ENCODE peak calls at places on chromosomes 6 and 20, in six cellular contexts. G is PC-9, P is A549, O is fibroblast of lung, Y is transverse colon, C is prostate gland. H is an unnamed sample.

GRCh38 chr20:10637563-10637962 is 36.2 kb downstream of the JAG1 start:
- DNase-seq in G (no peak), P (no peak), O (no peak), Y (no peak), C (no peak), H (no peak)

GRCh38 chr6:147514831-147515230 is 6.3 kb downstream of the SAMD5 start:
- DNase-seq in G (no peak), P (no peak), O (no peak), Y (no peak), C (no peak), H (peak; percentile 13)

GRCh38 chr20:61487346-61488022 is 235.4 kb downstream of the CDH4 start:
- DNase-seq in G (no peak), P (no peak), O (peak; percentile 39), Y (no peak), C (no peak), H (no peak)

GRCh38 chr6:154961141-154961540 is 34.0 kb upstream of the TIAM2 start:
- DNase-seq in G (no peak), P (no peak), O (no peak), Y (peak; percentile 63), C (no peak), H (no peak)

GRCh38 chr6:19578489-19578888 is 258.7 kb upstream of the ID4 start:
- DNase-seq in G (no peak), P (no peak), O (peak; percentile 13), Y (no peak), C (no peak), H (no peak)

GRCh38 chr20:23144856-23145255 is 58.7 kb upstream of the CD93 start:
- DNase-seq in G (no peak), P (no peak), O (no peak), Y (peak; percentile 1), C (no peak), H (no peak)

GRCh38 chr6:87308970-87309369 is 13.4 kb upstream of the SMIM8 start:
- DNase-seq in G (no peak), P (no peak), O (no peak), Y (no peak), C (no peak), H (peak; percentile 25)

GRCh38 chr20:40506567-40506966 is 182.5 kb downstream of the MAFB start:
- DNase-seq in G (peak; percentile 37), P (peak; percentile 60), O (peak; percentile 97), Y (peak; percentile 69), C (peak; percentile 40), H (peak; percentile 100)

GRCh38 chr20:19688031-19688806 is 69.8 kb upstream of the RIN2 start:
- DNase-seq in G (peak; percentile 78), P (peak; percentile 89), O (peak; percentile 89), Y (peak; percentile 78), C (peak; percentile 62), H (peak; percentile 64)

GRCh38 chr20:44720617-44720993 is 5.4 kb downstream of the CCN5 start:
- DNase-seq in G (peak; percentile 71), P (peak; percentile 97), O (peak; percentile 71), Y (no peak), C (peak; percentile 24), H (peak; percentile 87)

GRCh38 chr20:45289942-45290676 is 16.5 kb upstream of the RBPJL start:
- DNase-seq in G (no peak), P (no peak), O (no peak), Y (no peak), C (no peak), H (peak; percentile 32)

GRCh38 chr6:128519931-128520435 is 416 bp downstream of the PTPRK start:
- DNase-seq in G (no peak), P (peak; percentile 25), O (no peak), Y (peak; percentile 38), C (peak; percentile 46), H (peak; percentile 33)

GRCh38 chr6:16766043-16766521 is 4.8 kb upstream of the ATXN1 start:
- DNase-seq in G (peak; percentile 65), P (peak; percentile 84), O (peak; percentile 97), Y (no peak), C (no peak), H (peak; percentile 77)

GRCh38 chr6:4210619-4211419 is 75.4 kb upstream of the ECI2 start:
- DNase-seq in G (peak; percentile 48), P (peak; percentile 50), O (peak; percentile 47), Y (peak; percentile 56), C (peak; percentile 23), H (peak; percentile 37)

GRCh38 chr20:59783020-59784010 is 150.1 kb downstream of the SYCP2 start:
- DNase-seq in G (peak; percentile 57), P (peak; percentile 46), O (peak; percentile 10), Y (peak; percentile 66), C (peak; percentile 37), H (peak; percentile 45)

GRCh38 chr6:12115001-12115400 is 102.9 kb downstream of the HIVEP1 start:
- DNase-seq in G (no peak), P (no peak), O (no peak), Y (no peak), C (no peak), H (no peak)

GRCh38 chr6:34513628-34514027 is 42.5 kb downstream of the SPDEF start:
- DNase-seq in G (no peak), P (no peak), O (no peak), Y (no peak), C (no peak), H (no peak)

GRCh38 chr6:56899753-56900152 is 55.2 kb upstream of the BEND6 start:
- DNase-seq in G (no peak), P (no peak), O (no peak), Y (peak; percentile 30), C (no peak), H (no peak)

GRCh38 chr6:16982827-16983226 is 119.0 kb upstream of the STMND1 start:
- DNase-seq in G (no peak), P (no peak), O (peak; percentile 99), Y (no peak), C (no peak), H (peak; percentile 64)

GRCh38 chr20:45367126-45367525 is 4.2 kb downstream of the SYS1 start:
- DNase-seq in G (no peak), P (no peak), O (no peak), Y (no peak), C (no peak), H (no peak)

GRCh38 chr20:62755817-62756724 is 40.2 kb upstream of the MRGBP start:
- DNase-seq in G (no peak), P (no peak), O (no peak), Y (no peak), C (no peak), H (peak; percentile 54)

GRCh38 chr6:72616406-72617015 is 5.4 kb upstream of the KCNQ5 start:
- DNase-seq in G (no peak), P (peak; percentile 31), O (peak; percentile 39), Y (no peak), C (no peak), H (no peak)

GRCh38 chr6:160919713-160920112 is 71.9 kb upstream of the MAP3K4 start:
- DNase-seq in G (no peak), P (peak; percentile 11), O (peak; percentile 92), Y (no peak), C (no peak), H (no peak)

GRCh38 chr6:92479821-92480220 is 939.5 kb downstream of the EPHA7 start:
- DNase-seq in G (no peak), P (no peak), O (peak; percentile 46), Y (no peak), C (no peak), H (peak; percentile 5)

GRCh38 chr20:41110930-41111577 is 26.3 kb upstream of the PLCG1 start:
- DNase-seq in G (peak; percentile 33), P (no peak), O (no peak), Y (no peak), C (no peak), H (no peak)

GRCh38 chr6:158969148-158969547 is 30.9 kb downstream of the RSPH3 start:
- DNase-seq in G (no peak), P (peak; percentile 29), O (no peak), Y (no peak), C (no peak), H (no peak)

GRCh38 chr6:112413805-112414204 is 66.7 kb downstream of the RFPL4B start:
- DNase-seq in G (peak; percentile 26), P (no peak), O (no peak), Y (no peak), C (no peak), H (no peak)

GRCh38 chr6:43900560-43901329 is 130.7 kb downstream of the VEGFA start:
- DNase-seq in G (no peak), P (no peak), O (no peak), Y (no peak), C (peak; percentile 9), H (peak; percentile 50)

GRCh38 chr6:30334077-30334476 is 7.3 kb downstream of the TRIM39 start:
- DNase-seq in G (no peak), P (no peak), O (no peak), Y (no peak), C (no peak), H (no peak)

GRCh38 chr20:9460518-9460917 is 53.9 kb upstream of the LAMP5 start:
- DNase-seq in G (peak; percentile 23), P (peak; percentile 21), O (peak; percentile 59), Y (no peak), C (no peak), H (peak; percentile 43)

GRCh38 chr20:62052336-62052841 is 13.3 kb downstream of the TAF4 start:
- DNase-seq in G (no peak), P (no peak), O (no peak), Y (no peak), C (no peak), H (no peak)

DNA sequence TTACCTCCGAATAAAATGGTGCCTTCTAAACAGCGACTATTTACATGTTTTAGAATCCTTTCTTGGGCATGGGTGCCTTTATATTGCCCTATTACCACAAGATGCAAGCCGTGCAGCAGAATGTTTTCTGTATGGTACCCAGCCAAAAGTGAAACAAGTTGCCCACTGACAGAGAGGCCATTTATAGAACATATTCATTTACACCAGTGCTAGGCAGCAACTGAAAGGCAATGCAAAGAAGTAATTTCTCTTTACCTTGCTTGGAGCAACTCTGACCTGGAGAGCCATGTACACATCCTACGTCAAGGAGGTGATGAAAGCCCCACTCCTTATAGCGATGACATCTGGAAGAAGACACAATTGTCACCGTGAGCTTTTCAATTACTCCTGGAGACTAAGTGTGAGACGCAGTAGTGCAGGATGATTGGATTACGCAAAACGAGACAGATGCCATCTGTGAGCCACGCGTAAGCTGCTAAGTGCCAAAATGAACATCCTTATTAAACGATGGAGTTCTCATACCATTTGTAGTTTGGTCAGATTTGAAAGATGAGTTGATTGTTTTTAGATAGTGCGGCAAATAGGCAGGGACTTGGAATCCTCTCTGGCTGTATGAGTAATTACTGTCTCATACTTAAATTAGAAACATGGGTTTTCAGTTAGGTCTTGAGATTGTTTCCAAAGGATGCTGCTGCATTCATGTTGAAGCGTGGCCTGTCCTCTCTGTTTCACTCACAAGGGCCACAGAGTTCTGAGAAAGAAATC is at the start of gene TMEM244:
- DNase-seq in G (no peak), P (no peak), O (peak; percentile 76), Y (no peak), C (no peak), H (peak; percentile 15)
- H3K4me3 ChIP-seq in G (no peak within 1 kb of the TSS), P (no peak within 1 kb of the TSS), O (no peak within 1 kb of the TSS), Y (no peak within 1 kb of the TSS), C (no peak within 1 kb of the TSS), H (no peak within 1 kb of the TSS)

GRCh38 chr6:316753-317038 is 24.4 kb downstream of the DUSP22 start:
- DNase-seq in G (no peak), P (no peak), O (no peak), Y (no peak), C (no peak), H (no peak)
- H3K9me3 ChIP-seq in G (no peaks in the 10 kb centered on the region), P (no peaks in the 10 kb centered on the region), O (no peaks in the 10 kb centered on the region), Y (no peaks in the 10 kb centered on the region), C (no peaks in the 10 kb centered on the region), H (no peaks in the 10 kb centered on the region)

GRCh38 chr6:156883497-156884252 is 106.5 kb downstream of the ARID1B start:
- DNase-seq in G (peak; percentile 32), P (no peak), O (no peak), Y (peak; percentile 54), C (peak; percentile 23), H (no peak)
- H3K4me3 ChIP-seq in G (no peak overlapping the region), P (no peak overlapping the region), O (no peak overlapping the region), Y (no peak overlapping the region), C (no peak overlapping the region), H (no peak overlapping the region)

GRCh38 chr6:107398005-107398404 is 61.4 kb downstream of the PDSS2 start:
- DNase-seq in G (no peak), P (no peak), O (no peak), Y (no peak), C (no peak), H (no peak)
- H3K9me3 ChIP-seq in G (no peaks in the 10 kb centered on the region), P (peaks cover 5% of the 10 kb centered on the region), O (no peaks in the 10 kb centered on the region), Y (peaks cover 14% of the 10 kb centered on the region), C (no peaks in the 10 kb centered on the region), H (peaks cover 5% of the 10 kb centered on the region)